ENCODE peak calls at places on chromosomes 11 and 22, in five cellular contexts. Y is HTR-8/SVneo, E is AG20443, R is fibroblast of the aortic adventitia, P is tibial nerve. Q is an unnamed sample.

GRCh38 chr22:37661160-37661924 is 2.8 kb downstream of the PDXP start:
- DNase-seq in E (peak; percentile 64), R (peak; percentile 73), Y (no peak), P (no peak), Q (no peak)

GRCh38 chr11:117685566-117685965 is 111.5 kb downstream of the DSCAML1 start:
- DNase-seq in E (no peak), Y (no peak), P (no peak), R (no peak), Q (no peak)

GRCh38 chr11:130672911-130673310 is 224.5 kb downstream of the ADAMTS15 start:
- DNase-seq in Y (no peak), E (no peak), P (no peak), R (no peak), Q (no peak)

GRCh38 chr11:91653091-91653754 is 571.4 kb upstream of the FAT3 start:
- DNase-seq in P (no peak), Y (no peak), E (no peak), R (no peak), Q (no peak)

GRCh38 chr11:94768602-94769511 is 701 bp downstream of the AMOTL1 start:
- DNase-seq in E (peak; percentile 65), P (peak; percentile 18), R (no peak), Y (no peak), Q (no peak)

GRCh38 chr11:2744166-2744565 is 44.4 kb upstream of the KCNQ1OT1 start:
- DNase-seq in P (no peak), E (no peak), R (no peak), Y (no peak), Q (no peak)

GRCh38 chr22:37354271-37355069 is 72.2 kb downstream of the CYTH4 start:
- DNase-seq in Y (no peak), P (no peak), R (no peak), E (no peak), Q (no peak)

GRCh38 chr11:94747136-94748110 is 20.7 kb upstream of the AMOTL1 start:
- DNase-seq in E (no peak), R (no peak), P (no peak), Y (no peak), Q (no peak)

GRCh38 chr11:131870305-131870704 is 499.9 kb downstream of the NTM start:
- DNase-seq in Y (no peak), P (no peak), R (no peak), E (no peak), Q (no peak)

GRCh38 chr11:81989093-81989492 is 744.6 kb downstream of the FAM181B start:
- DNase-seq in R (peak; percentile 32), Y (no peak), E (no peak), P (no peak), Q (no peak)

GRCh38 chr11:8870461-8871282 is 40.3 kb upstream of the AKIP1 start:
- DNase-seq in Y (peak; percentile 54), E (peak; percentile 76), R (peak; percentile 74), P (peak; percentile 48), Q (no peak)

GRCh38 chr11:126339073-126339865 is 16.2 kb upstream of the ST3GAL4 start:
- DNase-seq in R (peak; percentile 44), P (no peak), E (no peak), Y (no peak), Q (no peak)

GRCh38 chr11:73784080-73784634 is 3.5 kb upstream of the MRPL48 start:
- DNase-seq in R (peak; percentile 68), E (no peak), Y (no peak), P (no peak), Q (no peak)

GRCh38 chr11:95459268-95460040 is 228.5 kb upstream of the SESN3 start:
- DNase-seq in R (peak; percentile 91), Y (no peak), E (peak; percentile 37), P (no peak), Q (no peak)

GRCh38 chr11:127106142-127106541 is 105.6 kb upstream of the KIRREL3 start:
- DNase-seq in Y (no peak), R (peak; percentile 2), E (peak; percentile 38), P (no peak), Q (no peak)

GRCh38 chr11:120183701-120184141 is 27.1 kb upstream of the OAF start:
- DNase-seq in R (no peak), P (no peak), Y (no peak), E (no peak), Q (no peak)

GRCh38 chr11:75342966-75343870 is 8.2 kb downstream of the ARRB1 start:
- DNase-seq in P (no peak), Y (no peak), R (no peak), E (no peak), Q (no peak)

GRCh38 chr22:22442928-22443709 is 65.4 kb downstream of the ZNF280B start:
- DNase-seq in R (no peak), Y (no peak), E (no peak), P (no peak), Q (no peak)

GRCh38 chr22:20955548-20955947 is 11.5 kb upstream of the AIFM3 start:
- DNase-seq in E (no peak), R (no peak), P (no peak), Y (no peak), Q (no peak)

GRCh38 chr11:66311470-66311964 is 5.3 kb downstream of the CD248 start:
- DNase-seq in E (no peak), R (no peak), P (no peak), Y (no peak), Q (no peak)

Q was measured in stimulated activated CD8-positive, alpha-beta memory T cell treated with anti-CD3 and anti-CD28 coated beads, Interleukin-12 subunit alpha, Interleukin-12 subunit beta, amount 100 ng/mL, for 4 hours.